ENCODE peak calls at places on chromosomes 16 and 17, in four cellular contexts. J is suprapubic skin, V is GM23338, Q is stomach. G is an unnamed sample.
A peak's percentile ranks its signal among the peaks of the same experiment; 100 is the strongest.

GRCh38 chr16:79411357-79411756 is 189.2 kb downstream of the MAF start:
- DNase-seq in Q (no peak), J (no peak), V (no peak), G (no peak)

GRCh38 chr17:78933025-78933958 is 8.1 kb upstream of the TIMP2 start:
- DNase-seq in Q (peak; percentile 64), J (no peak), V (no peak), G (peak; percentile 88)

GRCh38 chr17:49989518-49989880 is 5.5 kb downstream of the DLX3 start:
- DNase-seq in J (peak; percentile 77), V (peak; percentile 4), Q (no peak), G (no peak)

GRCh38 chr17:79479876-79480275 is 131.0 kb downstream of the RBFOX3 start:
- DNase-seq in Q (no peak), V (no peak), J (no peak), G (no peak)

GRCh38 chr17:80418589-80418988 is 3.6 kb downstream of the ENDOV start:
- DNase-seq in J (no peak), V (no peak), Q (no peak), G (no peak)

GRCh38 chr17:2244545-2245525 is 58.8 kb downstream of the SMG6 start:
- DNase-seq in J (peak; percentile 95), Q (peak; percentile 85), V (peak; percentile 91), G (peak; percentile 94)

GRCh38 chr16:17526956-17527355 is 56.2 kb upstream of the XYLT1 start:
- DNase-seq in J (no peak), Q (no peak), V (no peak), G (no peak)

GRCh38 chr17:33871720-33872535 is 383.2 kb upstream of the CCL2 start:
- DNase-seq in Q (no peak), V (no peak), J (no peak), G (no peak)

GRCh38 chr17:57662021-57662420 is 83.1 kb downstream of the CCDC182 start:
- DNase-seq in J (no peak), V (no peak), Q (no peak), G (peak; percentile 11)

GRCh38 chr17:46157443-46158107 is 35.7 kb downstream of the KANSL1 start:
- DNase-seq in Q (no peak), V (no peak), J (no peak), G (no peak)

GRCh38 chr16:22618842-22619241 is 108.2 kb downstream of the NPIPB5 start:
- DNase-seq in V (no peak), J (no peak), Q (no peak), G (no peak)

GRCh38 chr16:22614271-22614947 is 103.7 kb downstream of the NPIPB5 start:
- DNase-seq in Q (no peak), V (no peak), J (no peak), G (no peak)
- H3K27ac ChIP-seq in Q (no peak overlapping the region), V (no peak overlapping the region), J (no peak overlapping the region), G (no peak overlapping the region)

DNA sequence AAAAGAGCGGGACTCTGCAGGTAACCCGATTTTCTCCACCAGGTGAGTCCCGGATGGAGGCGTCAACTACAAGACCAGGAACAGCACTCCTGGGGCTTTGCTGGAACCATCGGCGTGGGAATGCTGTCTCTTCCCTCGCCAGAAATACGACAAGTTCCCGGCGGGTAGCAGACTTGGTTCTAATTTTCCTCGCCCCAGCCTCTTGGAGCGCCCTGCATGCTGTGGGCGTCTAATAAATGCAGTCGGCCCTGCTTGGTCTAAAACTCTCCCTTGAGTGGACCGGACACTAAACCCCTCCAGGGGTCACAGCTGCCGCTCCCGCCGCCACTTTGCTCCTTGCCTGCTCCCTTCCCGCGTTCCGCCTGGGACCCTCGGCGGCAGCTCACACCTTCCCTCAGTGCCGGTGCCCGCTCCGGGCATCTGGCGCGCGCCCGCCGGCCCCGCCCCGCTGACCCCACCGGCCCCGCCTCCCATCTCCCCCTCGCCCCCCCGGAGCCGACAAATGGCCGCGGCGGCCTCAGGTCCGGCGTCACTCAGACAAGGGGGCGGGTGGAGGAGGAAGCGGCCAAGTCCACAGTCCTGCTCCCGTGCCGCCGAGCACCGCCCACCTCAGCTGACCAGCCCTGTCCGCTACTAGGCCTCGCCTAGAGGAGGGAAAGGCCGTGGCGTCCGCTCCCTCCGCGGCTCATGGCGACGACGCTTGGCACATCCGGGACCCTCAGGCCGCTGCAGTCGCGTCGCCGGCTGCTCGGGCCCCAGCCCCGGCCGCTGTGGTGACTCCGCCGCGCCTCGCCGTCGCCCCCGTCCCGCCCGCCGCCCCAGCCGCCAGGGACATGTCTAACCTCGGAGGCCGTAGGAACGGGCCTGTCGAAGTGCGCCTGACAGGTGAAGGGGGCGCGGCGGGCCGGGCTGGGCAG is 65.8 kb downstream of the KPNA2 start:
- DNase-seq in J (peak; percentile 96), V (peak; percentile 96), Q (peak; percentile 95), G (peak; percentile 97)
- TF ChIP-seq POLR2AphosphoS5 in J (peak; percentile 79), V (peak; percentile 75), Q (peak; percentile 95), G (peak; percentile 92)

GRCh38 chr17:1182831-1183578 is 3.2 kb upstream of the ABR start:
- DNase-seq in J (no peak), Q (no peak), V (no peak), G (no peak)
- H3K36me3 ChIP-seq in J (no peaks in the 10 kb centered on the region), Q (no peaks in the 10 kb centered on the region), V (no peaks in the 10 kb centered on the region), G (no peaks in the 10 kb centered on the region)

GRCh38 chr17:3963214-3964201 is 729 bp downstream of the ATP2A3 start:
- DNase-seq in J (no peak), V (peak; percentile 69), Q (peak; percentile 51), G (no peak)
- H3K27ac ChIP-seq in J (peak overlapping the region; percentile 18), V (no peak overlapping the region), Q (peak overlapping the region; percentile 71), G (peak overlapping the region; percentile 44)

GRCh38 chr17:76560036-76560876 is 20.4 kb downstream of the PRCD start:
- DNase-seq in Q (no peak), J (no peak), V (no peak), G (no peak)

GRCh38 chr17:76561332-76561731 is 21.5 kb downstream of the PRCD start:
- DNase-seq in Q (no peak), V (no peak), J (no peak), G (no peak)

GRCh38 chr17:76560877-76561221 is 21.0 kb downstream of the PRCD start:
- DNase-seq in Q (no peak), J (no peak), V (no peak), G (no peak)

GRCh38 chr17:76561799-76562268 is 22.0 kb downstream of the PRCD start:
- DNase-seq in Q (no peak), J (no peak), V (no peak), G (no peak)

GRCh38 chr17:76562734-76563148 is 22.9 kb downstream of the PRCD start:
- DNase-seq in J (no peak), V (no peak), Q (no peak), G (no peak)
- TF ChIP-seq POLR2AphosphoS5 in J (no peak), V (no peak), Q (no peak), G (no peak)

GRCh38 chr16:81620029-81620428 is 159.1 kb upstream of the PLCG2 start:
- DNase-seq in Q (no peak), J (no peak), V (no peak), G (no peak)

GRCh38 chr16:81620796-81621195 is 158.3 kb upstream of the PLCG2 start:
- DNase-seq in Q (no peak), V (no peak), J (no peak), G (no peak)

GRCh38 chr16:81617021-81617346 is 162.1 kb upstream of the PLCG2 start:
- DNase-seq in J (no peak), Q (no peak), V (no peak), G (no peak)

GRCh38 chr16:81618187-81618586 is 160.9 kb upstream of the PLCG2 start:
- DNase-seq in Q (no peak), J (no peak), V (no peak), G (no peak)

DNA sequence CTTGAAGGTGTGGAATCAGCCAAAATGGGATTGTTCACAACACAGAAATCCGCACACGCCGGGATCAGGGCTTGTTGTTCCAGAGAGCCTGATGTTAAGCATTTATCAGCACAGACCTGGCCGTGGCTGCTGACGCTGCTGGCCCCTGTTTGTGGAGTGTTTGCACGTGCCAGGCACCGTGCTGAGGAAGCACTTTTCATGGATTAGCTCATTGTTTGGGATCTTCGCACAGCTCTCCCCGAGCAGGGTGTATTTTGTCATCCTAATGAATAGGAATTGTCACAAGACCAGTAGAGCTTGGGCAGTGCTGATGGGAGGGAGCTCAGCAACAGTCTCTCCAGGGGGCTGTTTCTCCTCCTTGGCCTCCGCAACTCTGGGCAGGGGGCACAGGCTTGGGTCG is 160.4 kb upstream of the PLCG2 start:
- DNase-seq in J (no peak), V (no peak), Q (peak; percentile 66), G (no peak)
- H3K36me3 ChIP-seq in J (peaks cover 23% of the 10 kb centered on the region), V (no peaks in the 10 kb centered on the region), Q (peaks cover 42% of the 10 kb centered on the region), G (no peaks in the 10 kb centered on the region)

GRCh38 chr16:70433456-70434103 is 5.3 kb downstream of the ST3GAL2 start:
- DNase-seq in V (no peak), Q (no peak), J (no peak), G (peak; percentile 84)
- H3K27ac ChIP-seq in V (peak overlapping the region; percentile 67), Q (peak overlapping the region; percentile 40), J (no peak overlapping the region), G (peak overlapping the region; percentile 73)

GRCh38 chr16:7392206-7392605 is 59.6 kb downstream of the RBFOX1 start:
- DNase-seq in J (no peak), V (no peak), Q (no peak), G (no peak)
- TF ChIP-seq POLR2AphosphoS5 in J (no peak), V (no peak), Q (no peak), G (no peak)